ENCODE peak calls at places on chromosomes 2 and 18, in five cellular contexts. One of them, this sample, is unnamed.

GRCh38 chr2:60347781-60348180 is 205.7 kb downstream of the BCL11A start:
- DNase-seq in coronary artery: no peak
- DNase-seq in hepatocyte: no peak
- DNase-seq in A549: no peak
- DNase-seq in lung: peak
- DNase-seq in this sample: no peak

GRCh38 chr2:143182649-143183048 is 53.4 kb downstream of the ARHGAP15 start:
- DNase-seq in lung: no peak
- DNase-seq in hepatocyte: no peak
- DNase-seq in A549: no peak
- DNase-seq in coronary artery: no peak
- DNase-seq in this sample: no peak

GRCh38 chr2:105517814-105518705 is 119.2 kb upstream of the FHL2 start:
- DNase-seq in hepatocyte: no peak
- DNase-seq in A549: no peak
- DNase-seq in lung: no peak
- DNase-seq in coronary artery: peak
- DNase-seq in this sample: peak

GRCh38 chr18:35000457-35000856 is 40.8 kb upstream of the MAPRE2 start:
- DNase-seq in coronary artery: no peak
- DNase-seq in A549: no peak
- DNase-seq in lung: no peak
- DNase-seq in hepatocyte: no peak
- DNase-seq in this sample: no peak

GRCh38 chr2:54545700-54546450 is 89.7 kb downstream of the SPTBN1 start:
- DNase-seq in A549: peak
- DNase-seq in lung: no peak
- DNase-seq in hepatocyte: peak
- DNase-seq in coronary artery: no peak
- DNase-seq in this sample: no peak

GRCh38 chr2:60463249-60463648 is 90.2 kb downstream of the BCL11A start:
- DNase-seq in A549: no peak
- DNase-seq in hepatocyte: peak
- DNase-seq in lung: no peak
- DNase-seq in coronary artery: no peak
- DNase-seq in this sample: no peak

GRCh38 chr18:36095936-36096519 is 28.7 kb upstream of the RPRD1A start:
- DNase-seq in A549: peak
- DNase-seq in hepatocyte: peak
- DNase-seq in coronary artery: no peak
- DNase-seq in lung: no peak
- DNase-seq in this sample: no peak

GRCh38 chr2:10535703-10536102 is 87.6 kb upstream of the ODC1 start:
- DNase-seq in lung: no peak
- DNase-seq in A549: peak
- DNase-seq in coronary artery: peak
- DNase-seq in hepatocyte: no peak
- DNase-seq in this sample: no peak

GRCh38 chr2:26299488-26300092 is 46.4 kb upstream of the SELENOI start:
- DNase-seq in coronary artery: no peak
- DNase-seq in hepatocyte: peak
- DNase-seq in A549: no peak
- DNase-seq in lung: peak
- DNase-seq in this sample: peak

GRCh38 chr2:160670618-160671017 is 177.0 kb upstream of the RBMS1 start:
- DNase-seq in A549: no peak
- DNase-seq in coronary artery: no peak
- DNase-seq in hepatocyte: no peak
- DNase-seq in lung: no peak
- DNase-seq in this sample: no peak

GRCh38 chr2:5686068-5686467 is 6.1 kb upstream of the SOX11 start:
- DNase-seq in lung: no peak
- DNase-seq in hepatocyte: no peak
- DNase-seq in A549: no peak
- DNase-seq in coronary artery: no peak
- DNase-seq in this sample: no peak

GRCh38 chr18:907880-908512 is 3.3 kb downstream of the ADCYAP1 start:
- DNase-seq in hepatocyte: no peak
- DNase-seq in lung: no peak
- DNase-seq in A549: no peak
- DNase-seq in coronary artery: no peak
- DNase-seq in this sample: no peak

GRCh38 chr18:46071894-46072867 is at the start of gene PSTPIP2:
- DNase-seq in coronary artery: peak
- DNase-seq in A549: no peak
- DNase-seq in lung: peak
- DNase-seq in hepatocyte: peak
- DNase-seq in this sample: peak

GRCh38 chr2:237097911-237098702 is 12.4 kb downstream of the COPS8 start:
- DNase-seq in coronary artery: no peak
- DNase-seq in hepatocyte: peak
- DNase-seq in lung: no peak
- DNase-seq in A549: peak
- DNase-seq in this sample: no peak

GRCh38 chr2:214830794-214831346 is 21.4 kb upstream of the BARD1 start:
- DNase-seq in lung: no peak
- DNase-seq in hepatocyte: peak
- DNase-seq in A549: peak
- DNase-seq in coronary artery: no peak
- DNase-seq in this sample: no peak

GRCh38 chr2:194954216-194954615 is 702.8 kb upstream of the SLC39A10 start:
- DNase-seq in A549: no peak
- DNase-seq in hepatocyte: no peak
- DNase-seq in lung: no peak
- DNase-seq in coronary artery: no peak
- DNase-seq in this sample: no peak

GRCh38 chr2:15472133-15472532 is 89.0 kb downstream of the NBAS start:
- DNase-seq in coronary artery: no peak
- DNase-seq in lung: no peak
- DNase-seq in A549: no peak
- DNase-seq in hepatocyte: peak
- DNase-seq in this sample: no peak

GRCh38 chr2:167127135-167127534 is 238.9 kb downstream of the XIRP2 start:
- DNase-seq in A549: peak
- DNase-seq in lung: no peak
- DNase-seq in hepatocyte: peak
- DNase-seq in coronary artery: no peak
- DNase-seq in this sample: no peak

GRCh38 chr18:13520741-13521140 is 205.6 kb downstream of the FAM210A start:
- DNase-seq in hepatocyte: no peak
- DNase-seq in lung: no peak
- DNase-seq in A549: no peak
- DNase-seq in coronary artery: no peak
- DNase-seq in this sample: no peak
- H3K27ac ChIP-seq in hepatocyte: no peak
- H3K27ac ChIP-seq in lung: no peak
- H3K27ac ChIP-seq in A549: no peak
- H3K27ac ChIP-seq in coronary artery: peak
- H3K27ac ChIP-seq in this sample: peak

DNA sequence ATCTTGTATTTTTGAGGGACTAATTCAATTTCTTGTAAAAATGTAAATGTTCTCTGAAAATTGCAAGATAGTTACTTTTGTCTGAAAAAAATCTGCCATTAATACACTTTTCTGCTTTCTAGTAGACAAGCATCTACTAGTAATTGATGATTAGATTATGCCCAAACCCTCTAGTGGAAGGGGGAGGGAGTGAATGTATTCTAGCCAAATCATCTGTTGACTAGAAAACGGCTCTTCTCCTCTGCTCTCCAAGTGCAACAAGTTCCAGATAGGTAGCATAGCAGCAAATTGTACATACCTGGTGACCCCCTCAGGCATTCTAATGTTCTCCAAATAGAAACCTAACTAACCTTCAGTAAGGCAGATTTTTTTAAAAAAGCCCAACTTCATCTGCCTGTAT is 58.6 kb downstream of the RELCH start:
- DNase-seq in lung: no peak
- DNase-seq in hepatocyte: no peak
- DNase-seq in A549: no peak
- DNase-seq in coronary artery: no peak
- DNase-seq in this sample: no peak
- TF ChIP-seq CTCF in lung: no peak
- TF ChIP-seq CTCF in hepatocyte: no peak
- TF ChIP-seq CTCF in A549: no peak
- TF ChIP-seq CTCF in coronary artery: no peak
- TF ChIP-seq CTCF in this sample: no peak

DNA sequence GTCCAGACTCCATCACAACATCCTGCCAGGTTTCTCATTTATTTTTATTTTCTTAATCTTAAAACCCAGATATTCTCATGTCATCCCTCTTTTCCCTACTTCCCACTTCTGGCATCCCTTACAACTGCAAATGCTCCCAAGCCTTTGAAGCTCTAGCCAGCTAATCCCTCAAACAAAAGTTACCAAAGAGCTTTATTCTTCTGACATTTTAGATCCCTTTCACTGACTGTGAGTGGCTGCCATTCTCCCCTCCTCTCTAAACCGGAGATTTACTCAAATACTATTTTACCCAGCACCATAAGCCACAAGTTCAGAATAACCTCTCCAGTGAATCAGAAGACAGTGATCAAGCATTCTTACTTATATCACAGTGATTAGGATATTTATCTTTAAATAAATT is 569.0 kb upstream of the SYT4 start:
- DNase-seq in hepatocyte: no peak
- DNase-seq in lung: no peak
- DNase-seq in A549: no peak
- DNase-seq in coronary artery: no peak
- DNase-seq in this sample: no peak
- H3K27ac ChIP-seq in hepatocyte: no peak
- H3K27ac ChIP-seq in lung: no peak
- H3K27ac ChIP-seq in A549: no peak
- H3K27ac ChIP-seq in coronary artery: no peak
- H3K27ac ChIP-seq in this sample: no peak

DNA sequence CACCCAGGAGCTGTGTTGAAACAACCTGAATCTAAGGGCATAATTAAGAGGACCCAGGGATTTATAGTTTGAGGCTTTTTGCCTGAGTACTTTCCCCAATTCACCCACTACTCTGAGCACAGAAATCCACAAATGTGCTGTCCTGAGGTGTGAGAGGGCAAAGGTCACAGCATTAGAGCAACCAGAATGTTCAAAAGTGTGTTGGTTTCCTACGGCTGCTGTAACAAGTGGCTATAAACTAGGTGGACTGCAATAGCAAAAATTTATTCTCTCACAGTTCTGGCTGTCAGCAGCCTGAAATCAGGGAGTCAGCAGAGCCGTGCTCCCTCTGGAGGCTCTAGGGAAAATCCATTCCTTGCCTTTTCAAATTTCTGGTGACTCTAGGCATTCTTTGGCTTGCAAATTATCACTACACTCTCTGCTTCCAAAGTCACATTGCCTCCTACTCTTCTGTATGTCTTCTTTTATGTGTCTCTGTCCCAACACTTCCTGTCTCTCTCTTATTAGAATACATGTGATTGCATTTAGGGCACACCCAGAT is 91.3 kb upstream of the TACR1 start:
- DNase-seq in lung: no peak
- DNase-seq in hepatocyte: no peak
- DNase-seq in coronary artery: no peak
- DNase-seq in A549: peak
- DNase-seq in this sample: no peak
- TF ChIP-seq CTCF in lung: no peak
- TF ChIP-seq CTCF in hepatocyte: peak
- TF ChIP-seq CTCF in coronary artery: no peak
- TF ChIP-seq CTCF in A549: peak
- TF ChIP-seq CTCF in this sample: no peak

DNA sequence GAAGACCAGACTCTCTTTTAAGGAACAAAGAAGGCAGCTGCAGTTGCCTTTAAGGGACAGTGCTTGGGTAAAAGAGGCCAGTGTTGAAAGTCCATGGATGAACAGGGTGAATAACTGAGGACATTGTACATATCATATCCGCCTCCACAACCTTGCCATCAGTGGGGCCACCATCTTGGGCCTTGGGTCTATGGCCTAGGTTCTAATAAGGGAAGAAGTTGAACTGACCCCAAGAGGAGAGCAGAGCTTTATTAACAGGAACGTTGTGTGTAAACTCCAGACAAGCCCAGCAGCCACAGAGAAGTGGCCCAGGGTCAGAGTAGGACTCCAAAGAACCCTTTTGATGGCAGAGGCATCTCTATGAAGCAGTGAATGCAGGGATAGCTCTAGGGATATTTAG is 332.8 kb downstream of the CYP26B1 start:
- DNase-seq in lung: no peak
- DNase-seq in A549: no peak
- DNase-seq in hepatocyte: no peak
- DNase-seq in coronary artery: no peak
- DNase-seq in this sample: no peak
- H3K27ac ChIP-seq in lung: no peak
- H3K27ac ChIP-seq in A549: no peak
- H3K27ac ChIP-seq in hepatocyte: no peak
- H3K27ac ChIP-seq in coronary artery: no peak
- H3K27ac ChIP-seq in this sample: no peak

DNA sequence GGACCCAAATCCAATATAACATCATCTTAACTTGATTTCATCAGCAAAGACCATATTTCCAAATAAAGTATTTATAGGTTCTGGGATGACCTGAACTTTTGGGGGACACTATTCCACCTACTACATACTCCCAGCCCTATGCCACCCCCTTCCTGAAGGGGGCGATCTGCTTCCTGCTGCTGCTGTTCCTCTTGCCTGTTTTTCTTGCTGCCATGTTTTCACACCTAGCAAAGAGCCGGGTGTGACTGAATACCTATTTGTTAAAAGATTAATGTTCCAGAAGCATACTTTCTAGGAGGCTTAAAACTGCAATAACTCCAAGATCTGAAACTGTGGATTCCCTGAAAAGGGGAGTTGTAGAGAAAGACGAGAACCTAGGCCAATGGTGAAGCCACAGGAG is 89.7 kb downstream of the ICOS start:
- DNase-seq in coronary artery: no peak
- DNase-seq in lung: no peak
- DNase-seq in hepatocyte: no peak
- DNase-seq in A549: no peak
- DNase-seq in this sample: no peak
- TF ChIP-seq CTCF in coronary artery: no peak
- TF ChIP-seq CTCF in lung: no peak
- TF ChIP-seq CTCF in hepatocyte: no peak
- TF ChIP-seq CTCF in A549: no peak
- TF ChIP-seq CTCF in this sample: no peak